ENCODE peak calls at places on chromosomes 2 and 18, in six cellular contexts. T, S, R, B, Z and C are unnamed samples.

GRCh38 chr2:43790118-43790517 is 16.3 kb downstream of the DYNC2LI1 start:
- DNase-seq in T (no peak), S (peak; percentile 21), R (no peak), B (no peak), Z (no peak), C (no peak)

GRCh38 chr2:111167238-111168162 is 46.8 kb downstream of the BCL2L11 start:
- DNase-seq in T (no peak), S (no peak), R (peak; percentile 17), B (no peak), Z (peak; percentile 18), C (no peak)

GRCh38 chr2:46241344-46241743 is 55.9 kb upstream of the EPAS1 start:
- DNase-seq in T (no peak), S (peak; percentile 27), R (no peak), B (no peak), Z (no peak), C (peak; percentile 32)

GRCh38 chr18:36516726-36517125 is 219.2 kb downstream of the FHOD3 start:
- DNase-seq in T (no peak), S (no peak), R (no peak), B (no peak), Z (peak; percentile 57), C (peak; percentile 41)

GRCh38 chr2:171210864-171211431 is 50.3 kb upstream of the TLK1 start:
- DNase-seq in T (no peak), S (peak; percentile 73), R (no peak), B (no peak), Z (peak; percentile 57), C (peak; percentile 15)

GRCh38 chr2:118387509-118387908 is 299.2 kb downstream of the INSIG2 start:
- DNase-seq in T (no peak), S (peak; percentile 78), R (no peak), B (no peak), Z (no peak), C (no peak)

GRCh38 chr2:20397811-20398447 is 47.3 kb upstream of the PUM2 start:
- DNase-seq in T (no peak), S (no peak), R (no peak), B (no peak), Z (no peak), C (no peak)

GRCh38 chr18:27685071-27685470 is 491.9 kb downstream of the CDH2 start:
- DNase-seq in T (no peak), S (no peak), R (no peak), B (no peak), Z (no peak), C (no peak)

GRCh38 chr2:119694994-119695521 is 16.1 kb downstream of the TMEM177 start:
- DNase-seq in T (no peak), S (peak; percentile 54), R (no peak), B (no peak), Z (peak; percentile 73), C (no peak)

GRCh38 chr2:20401495-20401855 is 45.4 kb upstream of the RHOB start:
- DNase-seq in T (no peak), S (no peak), R (no peak), B (no peak), Z (no peak), C (no peak)

GRCh38 chr2:70643715-70644114 is 90.1 kb upstream of the TGFA start:
- DNase-seq in T (no peak), S (no peak), R (peak; percentile 63), B (no peak), Z (peak; percentile 63), C (no peak)

GRCh38 chr2:222707689-222708273 is 36.3 kb downstream of the MOGAT1 start:
- DNase-seq in T (no peak), S (peak; percentile 87), R (no peak), B (no peak), Z (no peak), C (peak; percentile 69)

GRCh38 chr2:116490511-116491145 is 1323.9 kb upstream of the DDX18 start:
- DNase-seq in T (no peak), S (no peak), R (no peak), B (no peak), Z (no peak), C (no peak)

GRCh38 chr2:242017086-242017485 is 147.6 kb downstream of the RTP5 start:
- DNase-seq in T (no peak), S (no peak), R (no peak), B (no peak), Z (no peak), C (no peak)

GRCh38 chr2:242022550-242023290 is 153.2 kb downstream of the RTP5 start:
- DNase-seq in T (no peak), S (no peak), R (no peak), B (no peak), Z (no peak), C (no peak)

GRCh38 chr2:242024751-242025355 is 155.3 kb downstream of the RTP5 start:
- DNase-seq in T (no peak), S (no peak), R (no peak), B (no peak), Z (no peak), C (no peak)

GRCh38 chr2:242019344-242019743 is 149.8 kb downstream of the RTP5 start:
- DNase-seq in T (no peak), S (no peak), R (no peak), B (no peak), Z (no peak), C (no peak)

GRCh38 chr2:242020196-242021004 is 150.9 kb downstream of the RTP5 start:
- DNase-seq in T (no peak), S (no peak), R (no peak), B (no peak), Z (no peak), C (no peak)
- H2AK5ac ChIP-seq in T (no peak overlapping the region), S (no peak overlapping the region), R (no peak overlapping the region), B (no peak overlapping the region), Z (no peak overlapping the region), C (no peak overlapping the region)

DNA sequence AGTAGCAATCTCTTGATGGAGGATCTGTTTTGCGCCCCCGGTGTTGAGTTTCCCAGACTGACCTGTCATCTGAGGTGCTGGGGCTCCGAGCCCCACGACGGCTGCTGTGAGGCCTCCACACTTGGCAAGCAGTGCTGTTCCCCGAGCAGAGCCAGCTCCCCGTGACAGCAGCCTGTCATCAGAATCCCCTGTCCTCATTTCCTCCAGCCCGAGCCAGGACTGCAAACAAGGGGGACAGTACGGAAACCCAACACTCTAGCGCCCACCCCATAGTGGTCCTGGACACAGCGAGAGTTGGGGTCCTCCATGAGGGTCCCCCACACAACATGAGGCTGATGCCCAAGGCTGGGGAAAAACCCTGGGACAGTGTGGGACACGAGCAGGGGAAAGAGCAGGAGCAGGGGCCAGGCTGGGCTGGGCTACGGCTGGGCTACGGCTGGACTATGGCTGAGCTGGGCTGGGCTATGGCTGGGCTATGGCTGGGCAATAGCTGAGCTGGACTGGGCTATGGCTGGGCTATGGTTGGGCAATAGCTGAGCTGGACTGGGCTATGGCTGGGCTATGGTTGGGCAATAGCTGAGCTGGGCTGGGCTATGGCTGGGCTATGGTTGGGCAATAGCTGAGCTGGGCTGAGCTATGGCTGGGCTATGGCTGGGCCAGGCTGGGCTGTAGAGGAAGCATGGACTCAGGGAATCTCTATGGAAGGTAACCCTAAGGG is 1.5 kb upstream of the KLHL30 start:
- DNase-seq in T (no peak), S (peak; percentile 77), R (no peak), B (no peak), Z (no peak), C (peak; percentile 76)
- H3K4me2 ChIP-seq in T (no peak overlapping the region), S (no peak overlapping the region), R (no peak overlapping the region), B (no peak overlapping the region), Z (no peak overlapping the region), C (no peak overlapping the region)

GRCh38 chr18:7600036-7600435 is 32.9 kb downstream of the PTPRM start:
- DNase-seq in T (no peak), S (no peak), R (no peak), B (no peak), Z (no peak), C (no peak)
- H2AK5ac ChIP-seq in T (peak overlapping the region; percentile 82), S (no peak overlapping the region), R (no peak overlapping the region), B (no peak overlapping the region), Z (no peak overlapping the region), C (no peak overlapping the region)

DNA sequence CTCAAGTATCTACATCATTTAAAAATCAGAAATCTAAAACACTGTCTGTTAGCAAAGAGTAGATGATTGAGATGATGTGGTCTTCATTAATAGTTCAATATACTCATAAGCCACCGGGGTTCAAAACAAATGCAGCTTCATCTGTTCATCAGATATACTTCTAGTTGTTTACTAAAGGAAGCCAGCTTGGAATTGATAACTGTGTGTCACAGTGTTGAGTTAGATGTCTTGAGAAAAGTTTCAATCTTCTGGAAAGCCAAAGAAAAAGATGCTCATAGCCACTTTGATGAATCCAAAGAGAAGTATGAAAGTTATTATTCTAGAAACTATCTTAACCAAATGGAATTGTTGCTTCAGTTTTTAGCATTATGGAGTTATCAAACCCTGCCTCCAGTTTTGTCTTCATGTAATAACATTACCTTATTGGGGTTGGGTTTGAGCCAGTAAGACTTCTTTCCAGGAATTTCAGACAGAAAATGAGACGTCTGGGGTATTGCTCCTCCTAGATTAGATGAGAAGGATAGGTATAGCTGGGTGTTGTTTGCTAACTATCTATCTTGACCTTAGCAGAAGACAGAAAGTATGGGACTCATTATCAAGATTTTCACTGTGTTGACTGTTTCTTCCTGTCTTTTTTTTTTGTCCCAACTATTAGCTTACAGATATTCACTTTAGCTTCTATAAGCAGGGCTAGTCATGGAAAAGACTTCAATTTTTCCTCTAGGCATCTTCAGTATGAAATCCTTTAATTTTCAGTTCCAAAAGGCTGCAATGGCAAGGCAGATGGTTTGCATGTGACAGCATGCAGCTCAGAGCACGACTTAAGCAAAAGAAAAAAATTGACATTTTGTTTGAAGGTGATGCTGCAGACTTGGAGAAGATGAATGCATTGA is 66.5 kb downstream of the LNPK start:
- DNase-seq in T (no peak), S (no peak), R (no peak), B (no peak), Z (no peak), C (no peak)
- H3K4me2 ChIP-seq in T (no peak overlapping the region), S (no peak overlapping the region), R (no peak overlapping the region), B (no peak overlapping the region), Z (no peak overlapping the region), C (no peak overlapping the region)

GRCh38 chr2:173574304-173574703 is 219.6 kb downstream of the CDCA7 start:
- DNase-seq in T (no peak), S (no peak), R (no peak), B (no peak), Z (no peak), C (no peak)
- H2AK5ac ChIP-seq in T (no peak overlapping the region), S (no peak overlapping the region), R (no peak overlapping the region), B (no peak overlapping the region), Z (no peak overlapping the region), C (no peak overlapping the region)

DNA sequence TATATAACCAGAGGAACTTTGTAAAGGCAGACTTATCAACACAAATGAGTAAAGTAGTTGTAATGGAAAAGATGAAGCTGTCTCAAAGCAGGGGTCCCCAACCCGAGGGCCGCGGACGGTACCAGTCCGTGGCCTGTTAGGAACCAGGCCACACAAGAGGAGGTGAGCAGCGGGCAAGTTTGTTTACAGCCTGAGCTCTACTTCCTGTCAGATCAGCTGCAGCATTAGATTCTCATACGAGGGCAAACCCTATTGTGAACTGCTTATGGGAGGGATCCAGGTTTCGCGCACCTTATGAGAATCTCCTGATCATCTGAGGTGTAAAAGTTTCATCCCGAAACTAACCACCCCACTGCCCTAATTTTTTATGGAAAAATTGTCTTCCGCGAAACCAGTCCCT is 57.4 kb upstream of the MSTN start:
- DNase-seq in T (no peak), S (no peak), R (no peak), B (no peak), Z (peak; percentile 15), C (no peak)
- H3K4me2 ChIP-seq in T (peak overlapping the region; percentile 74), S (no peak overlapping the region), R (no peak overlapping the region), B (no peak overlapping the region), Z (no peak overlapping the region), C (no peak overlapping the region)

GRCh38 chr2:9250498-9251153 is 44.0 kb downstream of the ASAP2 start:
- DNase-seq in T (no peak), S (no peak), R (no peak), B (no peak), Z (no peak), C (no peak)
- H2AK5ac ChIP-seq in T (peak overlapping the region; percentile 92), S (peak overlapping the region; percentile 92), R (no peak overlapping the region), B (no peak overlapping the region), Z (no peak overlapping the region), C (no peak overlapping the region)